ENCODE peak calls at places on chromosomes 13 and 19, in ten cellular contexts. X, B, H, Z, P, U, T, F, V and Y are unnamed samples.

GRCh38 chr19:1254530-1255185 is 6.3 kb downstream of the MIDN start:
- DNase-seq in X (no peak), B (no peak), H (no peak), Z (no peak), P (no peak), U (no peak), T (no peak), F (no peak), V (no peak), Y (no peak)

GRCh38 chr13:44819762-44820161 is 169.5 kb downstream of the NUFIP1 start:
- DNase-seq in X (peak), B (no peak), H (no peak), Z (no peak), P (no peak), U (no peak), T (no peak), F (no peak), V (no peak), Y (no peak)

GRCh38 chr13:23673867-23674605 is 103.8 kb downstream of the TNFRSF19 start:
- DNase-seq in X (no peak), B (no peak), H (no peak), Z (no peak), P (no peak), U (no peak), T (no peak), F (no peak), V (no peak), Y (no peak)

GRCh38 chr19:21463449-21464105 is 41.8 kb upstream of the ZNF429 start:
- DNase-seq in X (no peak), B (peak), H (no peak), Z (no peak), P (peak), U (peak), T (no peak), F (no peak), V (no peak), Y (peak)

GRCh38 chr13:36680918-36681317 is 7.1 kb downstream of the SERTM1 start:
- DNase-seq in X (no peak), B (no peak), H (no peak), Z (no peak), P (no peak), U (no peak), T (no peak), F (no peak), V (no peak), Y (no peak)

GRCh38 chr13:113970810-113971470 is 2.9 kb downstream of the C13orf46 start:
- DNase-seq in X (peak), B (no peak), H (peak), Z (peak), P (peak), U (no peak), T (no peak), F (no peak), V (no peak), Y (no peak)

GRCh38 chr19:11324079-11324661 is 15.3 kb downstream of the RAB3D start:
- DNase-seq in X (peak), B (peak), H (peak), Z (peak), P (peak), U (peak), T (no peak), F (peak), V (no peak), Y (peak)

GRCh38 chr19:57675881-57676280 is 5.9 kb upstream of the ZNF551 start:
- DNase-seq in X (no peak), B (no peak), H (no peak), Z (no peak), P (no peak), U (no peak), T (no peak), F (peak), V (no peak), Y (no peak)

GRCh38 chr13:76385606-76386005 is 500.6 kb downstream of the KCTD12 start:
- DNase-seq in X (no peak), B (no peak), H (no peak), Z (no peak), P (no peak), U (no peak), T (no peak), F (no peak), V (no peak), Y (no peak)

GRCh38 chr19:3098515-3099346 is 4.6 kb downstream of the GNA11 start:
- DNase-seq in X (peak), B (peak), H (peak), Z (no peak), P (peak), U (peak), T (no peak), F (peak), V (no peak), Y (peak)

GRCh38 chr13:48411281-48412099 is 1.4 kb downstream of the LPAR6 start:
- DNase-seq in X (peak), B (peak), H (no peak), Z (no peak), P (no peak), U (peak), T (no peak), F (no peak), V (no peak), Y (peak)

GRCh38 chr13:100349594-100349993 is 239.0 kb downstream of the GGACT start:
- DNase-seq in X (no peak), B (no peak), H (no peak), Z (no peak), P (no peak), U (no peak), T (no peak), F (no peak), V (no peak), Y (no peak)

GRCh38 chr19:7500811-7501450 is 12.1 kb upstream of the PEX11G start:
- DNase-seq in X (peak), B (peak), H (peak), Z (no peak), P (peak), U (no peak), T (peak), F (no peak), V (peak), Y (no peak)

GRCh38 chr19:8336072-8336569 is 6.9 kb downstream of the KANK3 start:
- DNase-seq in X (no peak), B (no peak), H (no peak), Z (no peak), P (no peak), U (no peak), T (no peak), F (no peak), V (no peak), Y (no peak)

GRCh38 chr13:40653558-40654318 is 12.7 kb downstream of the FOXO1 start:
- DNase-seq in X (peak), B (no peak), H (no peak), Z (no peak), P (no peak), U (no peak), T (no peak), F (no peak), V (no peak), Y (no peak)

GRCh38 chr19:51138549-51138979 is 3.5 kb upstream of the SIGLEC7 start:
- DNase-seq in X (no peak), B (no peak), H (no peak), Z (no peak), P (no peak), U (no peak), T (no peak), F (no peak), V (no peak), Y (no peak)

GRCh38 chr19:41327499-41328156 is 17.7 kb downstream of the CCDC97 start:
- DNase-seq in X (peak), B (peak), H (peak), Z (no peak), P (peak), U (peak), T (peak), F (no peak), V (no peak), Y (peak)

GRCh38 chr19:3555653-3556422 is 1.5 kb downstream of the MFSD12 start:
- DNase-seq in X (no peak), B (no peak), H (no peak), Z (no peak), P (no peak), U (no peak), T (no peak), F (no peak), V (no peak), Y (no peak)

GRCh38 chr19:49431330-49431749 is 6.2 kb downstream of the GFY start:
- DNase-seq in X (no peak), B (peak), H (no peak), Z (no peak), P (no peak), U (no peak), T (no peak), F (no peak), V (no peak), Y (no peak)